ENCODE peak calls at places on chromosome 13, in six cellular contexts. O is spleen, K is HL-60, Q is GM23338, U is GM12892, Z is Panc1. Y is an unnamed sample.

GRCh38 chr13:80361883-80362327 is 21.0 kb upstream of the SPRY2 start:
- DNase-seq in O (no peak), K (peak; percentile 55), Q (peak; percentile 60), U (no peak), Z (no peak), Y (no peak)

GRCh38 chr13:32205426-32206096 is 109.6 kb downstream of the ZAR1L start:
- DNase-seq in O (no peak), K (no peak), Q (no peak), U (no peak), Z (no peak), Y (no peak)

GRCh38 chr13:99871249-99871898 is 100.2 kb downstream of the ZIC5 start:
- DNase-seq in O (no peak), K (no peak), Q (no peak), U (no peak), Z (no peak), Y (no peak)

GRCh38 chr13:67914535-67914934 is 684.4 kb upstream of the PCDH9 start:
- DNase-seq in O (peak; percentile 51), K (no peak), Q (no peak), U (no peak), Z (no peak), Y (no peak)

GRCh38 chr13:74325106-74325505 is 190.9 kb upstream of the KLF12 start:
- DNase-seq in O (no peak), K (no peak), Q (no peak), U (no peak), Z (no peak), Y (no peak)

GRCh38 chr13:98959775-98960325 is 18.0 kb downstream of the DOCK9 start:
- DNase-seq in O (no peak), K (no peak), Q (no peak), U (no peak), Z (no peak), Y (no peak)

GRCh38 chr13:26342898-26343297 is 89.0 kb downstream of the CDK8 start:
- DNase-seq in O (no peak), K (no peak), Q (no peak), U (no peak), Z (no peak), Y (no peak)

GRCh38 chr13:95704510-95704909 is 27.6 kb downstream of the DNAJC3 start:
- DNase-seq in O (no peak), K (no peak), Q (peak; percentile 57), U (no peak), Z (no peak), Y (no peak)

GRCh38 chr13:72850959-72851677 is 69.2 kb downstream of the PIBF1 start:
- DNase-seq in O (peak; percentile 50), K (no peak), Q (peak; percentile 17), U (no peak), Z (no peak), Y (no peak)

GRCh38 chr13:44116562-44117315 is 237.0 kb downstream of the LACC1 start:
- DNase-seq in O (no peak), K (peak; percentile 44), Q (peak; percentile 56), U (no peak), Z (no peak), Y (no peak)

GRCh38 chr13:31014461-31014860 is 82.0 kb downstream of the TEX26 start:
- DNase-seq in O (no peak), K (peak; percentile 49), Q (no peak), U (no peak), Z (no peak), Y (no peak)

GRCh38 chr13:48055712-48056111 is 18.2 kb downstream of the NUDT15 start:
- DNase-seq in O (no peak), K (no peak), Q (no peak), U (no peak), Z (no peak), Y (no peak)

GRCh38 chr13:108924154-108924940 is 294.9 kb downstream of the MYO16 start:
- DNase-seq in O (no peak), K (peak; percentile 28), Q (no peak), U (no peak), Z (no peak), Y (no peak)

GRCh38 chr13:33193428-33193974 is 92.1 kb downstream of the STARD13 start:
- DNase-seq in O (no peak), K (no peak), Q (peak; percentile 52), U (no peak), Z (no peak), Y (no peak)

GRCh38 chr13:94414141-94414540 is 65.3 kb downstream of the DCT start:
- DNase-seq in O (no peak), K (no peak), Q (no peak), U (no peak), Z (no peak), Y (no peak)

DNA sequence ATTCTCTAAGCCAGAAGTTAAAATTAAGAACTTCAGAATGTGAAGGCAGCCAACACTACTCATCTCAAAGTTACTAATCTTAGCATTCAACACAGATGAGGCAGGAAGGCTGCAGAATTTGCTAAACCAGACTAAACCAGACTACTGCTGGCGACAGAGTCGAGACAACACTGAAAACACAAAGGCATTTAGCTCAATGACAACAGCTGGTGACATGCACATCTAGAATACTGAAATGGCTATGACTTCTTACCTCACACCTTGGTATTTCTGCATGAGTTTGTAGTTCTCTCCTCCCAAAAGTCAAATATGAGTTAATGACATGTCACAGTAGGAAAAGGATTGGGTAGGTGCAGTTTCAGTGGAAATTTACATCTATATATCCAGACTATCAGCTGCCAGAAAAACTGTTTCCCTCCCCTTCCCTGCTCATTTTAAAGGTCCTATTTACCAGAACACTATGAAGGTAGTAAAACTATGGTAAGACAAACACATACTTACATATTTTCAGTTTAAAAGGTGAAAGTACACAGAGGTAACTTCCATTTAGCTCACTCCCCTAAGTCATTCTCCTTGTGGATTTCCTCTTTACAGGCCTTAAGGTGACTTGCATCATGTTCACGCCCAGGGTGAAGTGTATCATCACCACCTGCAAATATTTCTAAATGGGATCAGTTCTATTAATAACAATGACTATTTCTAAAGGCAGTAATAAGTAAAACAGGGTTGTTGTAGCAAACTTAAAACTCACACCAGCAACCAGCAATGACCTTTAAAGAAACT is 21.4 kb downstream of the FOXO1 start:
- DNase-seq in O (no peak), K (no peak), Q (no peak), U (no peak), Z (no peak), Y (no peak)
- TF ChIP-seq POLR2AphosphoS5 in O (no peak), K (no peak), Q (no peak), U (no peak), Z (no peak), Y (no peak)

DNA sequence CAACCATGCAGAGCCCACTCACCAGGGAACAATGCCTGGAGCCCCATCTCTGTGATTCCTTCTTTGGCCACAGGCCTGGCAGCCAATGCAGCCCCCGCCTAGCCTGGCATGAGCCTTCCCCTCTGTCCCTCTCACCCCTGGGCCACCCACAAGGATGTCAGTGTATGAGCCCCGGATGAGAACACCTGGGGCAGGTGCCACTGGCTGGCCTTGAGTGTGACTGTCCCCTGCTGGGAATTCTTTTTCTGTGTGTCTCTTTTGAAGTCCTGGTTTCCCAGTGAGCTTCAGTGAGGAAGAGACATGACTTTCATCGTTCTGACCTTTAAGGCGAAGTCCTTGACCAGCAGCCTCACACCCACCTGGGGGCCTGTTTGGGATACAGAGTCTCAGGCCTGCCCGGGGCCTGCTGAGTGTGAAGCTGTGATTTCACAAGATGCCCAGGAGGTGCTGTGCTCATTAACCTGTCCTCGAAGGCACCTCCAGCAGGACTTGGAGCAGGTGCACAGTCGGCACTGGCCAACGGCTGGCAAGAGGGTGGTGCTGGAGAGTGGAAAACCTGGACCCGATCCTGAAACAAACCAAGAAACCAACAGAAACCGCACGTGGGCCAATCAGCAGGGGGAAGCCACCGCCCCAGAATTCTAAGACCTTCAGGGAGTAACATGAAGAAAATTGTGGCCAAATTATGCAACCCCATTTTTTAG is 27.4 kb upstream of the SPACA7 start:
- DNase-seq in O (peak; percentile 64), K (no peak), Q (no peak), U (no peak), Z (no peak), Y (no peak)
- TF ChIP-seq POLR2AphosphoS5 in O (no peak), K (no peak), Q (no peak), U (no peak), Z (no peak), Y (no peak)

GRCh38 chr13:83221256-83221655 is 661.0 kb downstream of the SLITRK1 start:
- DNase-seq in O (no peak), K (no peak), Q (no peak), U (no peak), Z (no peak), Y (no peak)

GRCh38 chr13:83220241-83220640 is 662.0 kb downstream of the SLITRK1 start:
- DNase-seq in O (no peak), K (no peak), Q (no peak), U (no peak), Z (no peak), Y (no peak)

GRCh38 chr13:83223546-83223945 is 658.7 kb downstream of the SLITRK1 start:
- DNase-seq in O (no peak), K (no peak), Q (no peak), U (no peak), Z (no peak), Y (no peak)

GRCh38 chr13:83219832-83220231 is 662.4 kb downstream of the SLITRK1 start:
- DNase-seq in O (no peak), K (no peak), Q (no peak), U (no peak), Z (no peak), Y (no peak)

GRCh38 chr13:83221813-83222241 is 660.4 kb downstream of the SLITRK1 start:
- DNase-seq in O (no peak), K (no peak), Q (no peak), U (no peak), Z (no peak), Y (no peak)
- TF ChIP-seq POLR2AphosphoS5 in O (no peak), K (no peak), Q (no peak), U (no peak), Z (no peak), Y (no peak)

GRCh38 chr13:28147489-28147888 is 9.1 kb downstream of the PAN3 start:
- DNase-seq in O (no peak), K (no peak), Q (no peak), U (no peak), Z (no peak), Y (no peak)
- TF ChIP-seq POLR2AphosphoS5 in O (no peak), K (no peak), Q (no peak), U (no peak), Z (no peak), Y (no peak)

DNA sequence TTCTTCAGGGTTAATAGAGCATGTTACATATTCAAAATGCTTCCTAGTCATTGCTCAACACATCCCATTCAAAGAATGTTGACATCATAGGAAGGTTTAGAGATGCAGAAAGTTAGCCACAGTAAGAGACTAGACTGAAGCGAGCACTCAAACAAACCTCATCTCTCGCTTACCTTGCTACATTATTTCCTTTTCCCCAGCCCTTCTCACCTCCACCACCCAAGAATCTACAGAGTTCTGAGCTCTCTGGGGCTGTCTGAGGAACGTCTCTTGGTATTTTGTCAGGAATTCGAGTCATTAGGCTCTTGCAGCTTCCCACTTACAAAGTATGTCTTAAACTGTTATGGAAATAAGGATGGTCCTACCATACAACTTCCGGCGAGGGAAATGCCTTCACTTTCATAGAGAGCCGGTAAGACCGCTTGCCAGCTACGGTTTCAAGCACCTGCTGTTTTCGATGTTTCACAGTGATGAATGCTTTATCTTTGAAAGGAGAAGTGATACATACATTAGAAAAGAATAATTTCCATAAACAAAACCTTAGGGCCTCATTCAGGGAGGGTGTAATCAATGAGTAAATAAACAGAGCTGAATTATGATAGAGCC is 65.1 kb downstream of the FLT1 start:
- DNase-seq in O (no peak), K (no peak), Q (peak; percentile 96), U (no peak), Z (no peak), Y (no peak)
- TF ChIP-seq POLR2AphosphoS5 in O (no peak), K (no peak), Q (peak; percentile 21), U (no peak), Z (no peak), Y (no peak)